ENCODE peak calls at places on chromosomes 3 and 15, in eight cellular contexts. K is IMR-90, P is SK-N-SH, N is PC-3, C is vagina, F is right lobe of liver, I is neural progenitor cell, L is heart right ventricle. B is an unnamed sample.

GRCh38 chr15:60355148-60355857 is 42.5 kb downstream of the ANXA2 start:
- DNase-seq in K (no peak), P (no peak), N (no peak), C (peak; percentile 67), F (no peak), I (no peak), L (no peak), B (no peak)

GRCh38 chr3:46901061-46901460 is 23.5 kb downstream of the PTH1R start:
- DNase-seq in K (no peak), P (peak; percentile 12), N (no peak), C (no peak), F (peak; percentile 28), I (no peak), L (no peak), B (no peak)

GRCh38 chr15:25624504-25625172 is 185.8 kb upstream of the UBE3A start:
- DNase-seq in K (no peak), P (no peak), N (no peak), C (no peak), F (no peak), I (no peak), L (peak; percentile 43), B (no peak)

GRCh38 chr15:66630801-66631351 is 65.1 kb upstream of the LCTL start:
- DNase-seq in K (no peak), P (peak; percentile 76), N (no peak), C (no peak), F (peak; percentile 56), I (no peak), L (no peak), B (peak; percentile 86)

GRCh38 chr3:14335774-14336413 is 66.5 kb upstream of the SLC6A6 start:
- DNase-seq in K (no peak), P (no peak), N (no peak), C (no peak), F (no peak), I (peak; percentile 48), L (no peak), B (no peak)

GRCh38 chr3:56361731-56362130 is 106.5 kb downstream of the ERC2 start:
- DNase-seq in K (no peak), P (no peak), N (no peak), C (no peak), F (no peak), I (no peak), L (no peak), B (no peak)

GRCh38 chr3:38119248-38119544 is 17.7 kb downstream of the ACAA1 start:
- DNase-seq in K (no peak), P (no peak), N (no peak), C (no peak), F (no peak), I (no peak), L (no peak), B (no peak)

GRCh38 chr3:89571707-89572106 is 464.3 kb downstream of the EPHA3 start:
- DNase-seq in K (no peak), P (no peak), N (no peak), C (no peak), F (no peak), I (no peak), L (peak; percentile 28), B (no peak)

GRCh38 chr3:59245879-59246501 is 196.2 kb upstream of the CFAP20DC start:
- DNase-seq in K (peak; percentile 91), P (no peak), N (peak; percentile 82), C (no peak), F (no peak), I (peak; percentile 9), L (no peak), B (peak; percentile 18)

GRCh38 chr3:155281892-155282291 is 11.6 kb downstream of the STRIT1 start:
- DNase-seq in K (peak; percentile 39), P (no peak), N (no peak), C (no peak), F (no peak), I (no peak), L (no peak), B (no peak)

GRCh38 chr3:159170436-159171003 is 368.7 kb downstream of the MFSD1 start:
- DNase-seq in K (peak; percentile 2), P (no peak), N (peak; percentile 59), C (no peak), F (no peak), I (no peak), L (no peak), B (no peak)

GRCh38 chr3:57852896-57853295 is 96.8 kb downstream of the SLMAP start:
- DNase-seq in K (peak; percentile 55), P (peak; percentile 8), N (peak; percentile 54), C (no peak), F (no peak), I (no peak), L (no peak), B (no peak)

GRCh38 chr3:195255571-195256501 is 15.1 kb downstream of the XXYLT1 start:
- DNase-seq in K (no peak), P (no peak), N (no peak), C (peak; percentile 83), F (no peak), I (no peak), L (no peak), B (no peak)

GRCh38 chr3:46228259-46229222 is 13.7 kb upstream of the CCR3 start:
- DNase-seq in K (peak; percentile 44), P (no peak), N (peak; percentile 87), C (no peak), F (no peak), I (no peak), L (no peak), B (no peak)

GRCh38 chr3:30112904-30113484 is 493.4 kb upstream of the TGFBR2 start:
- DNase-seq in K (peak; percentile 59), P (no peak), N (peak; percentile 85), C (no peak), F (no peak), I (peak; percentile 54), L (no peak), B (no peak)

GRCh38 chr15:55588070-55588817 is at the start of gene PYGO1:
- DNase-seq in K (peak; percentile 62), P (peak; percentile 87), N (peak; percentile 22), C (no peak), F (no peak), I (peak; percentile 90), L (peak; percentile 57), B (peak; percentile 82)

GRCh38 chr15:52243697-52244555 is 51.7 kb downstream of the MYO5C start:
- DNase-seq in K (no peak), P (no peak), N (no peak), C (no peak), F (no peak), I (no peak), L (no peak), B (no peak)

GRCh38 chr3:141233457-141234161 is 2.0 kb downstream of the PXYLP1 start:
- DNase-seq in K (no peak), P (no peak), N (no peak), C (peak; percentile 75), F (no peak), I (no peak), L (no peak), B (peak; percentile 62)

GRCh38 chr3:67325231-67325630 is 327.1 kb downstream of the KBTBD8 start:
- DNase-seq in K (no peak), P (no peak), N (no peak), C (no peak), F (no peak), I (no peak), L (no peak), B (no peak)

GRCh38 chr15:91882858-91883586 is 29.5 kb downstream of the SLCO3A1 start:
- DNase-seq in K (peak; percentile 60), P (no peak), N (no peak), C (peak; percentile 29), F (no peak), I (no peak), L (peak; percentile 37), B (no peak)

GRCh38 chr15:31932581-31932980 is 97.7 kb upstream of the CHRNA7 start:
- DNase-seq in K (no peak), P (no peak), N (no peak), C (no peak), F (no peak), I (no peak), L (no peak), B (no peak)

GRCh38 chr3:101377796-101378195 is 57.4 kb upstream of the IMPG2 start:
- DNase-seq in K (peak; percentile 6), P (no peak), N (no peak), C (no peak), F (no peak), I (no peak), L (no peak), B (no peak)

GRCh38 chr3:71991681-71992080 is 206.7 kb upstream of the PROK2 start:
- DNase-seq in K (no peak), P (no peak), N (no peak), C (no peak), F (no peak), I (no peak), L (no peak), B (no peak)
- TF ChIP-seq CTCF in K (no peak), P (no peak), N (no peak), C (no peak), F (no peak), I (no peak), L (no peak), B (no peak)

DNA sequence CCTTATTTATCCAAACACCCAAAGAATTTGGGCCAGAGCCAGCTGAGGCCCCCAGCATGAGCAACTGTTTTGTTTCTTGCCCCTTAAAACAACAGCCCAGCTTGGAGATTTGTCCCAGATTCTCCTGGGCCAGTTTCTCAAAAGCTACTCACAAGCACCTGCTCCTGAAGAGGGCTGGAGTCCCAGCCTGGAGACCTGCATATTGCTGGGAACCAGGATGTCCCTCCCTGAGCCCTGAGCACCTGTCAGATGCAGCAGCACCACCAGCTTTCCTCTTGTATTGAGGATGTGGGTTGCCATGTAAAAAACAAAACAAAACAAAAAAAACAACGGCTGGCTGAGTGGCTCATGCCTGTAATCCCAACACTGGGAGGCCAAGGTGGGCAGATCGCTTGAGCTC is 7.0 kb upstream of the RFT1 start:
- DNase-seq in K (no peak), P (no peak), N (no peak), C (no peak), F (no peak), I (no peak), L (no peak), B (no peak)
- H3K4me1 ChIP-seq in K (peaks cover 15% of the 10 kb centered on the region), P (no peaks in the 10 kb centered on the region), N (peaks cover 18% of the 10 kb centered on the region), C (no peaks in the 10 kb centered on the region), F (peaks cover 9% of the 10 kb centered on the region), I (no peaks in the 10 kb centered on the region), L (peaks cover 21% of the 10 kb centered on the region), B (no peaks in the 10 kb centered on the region)

DNA sequence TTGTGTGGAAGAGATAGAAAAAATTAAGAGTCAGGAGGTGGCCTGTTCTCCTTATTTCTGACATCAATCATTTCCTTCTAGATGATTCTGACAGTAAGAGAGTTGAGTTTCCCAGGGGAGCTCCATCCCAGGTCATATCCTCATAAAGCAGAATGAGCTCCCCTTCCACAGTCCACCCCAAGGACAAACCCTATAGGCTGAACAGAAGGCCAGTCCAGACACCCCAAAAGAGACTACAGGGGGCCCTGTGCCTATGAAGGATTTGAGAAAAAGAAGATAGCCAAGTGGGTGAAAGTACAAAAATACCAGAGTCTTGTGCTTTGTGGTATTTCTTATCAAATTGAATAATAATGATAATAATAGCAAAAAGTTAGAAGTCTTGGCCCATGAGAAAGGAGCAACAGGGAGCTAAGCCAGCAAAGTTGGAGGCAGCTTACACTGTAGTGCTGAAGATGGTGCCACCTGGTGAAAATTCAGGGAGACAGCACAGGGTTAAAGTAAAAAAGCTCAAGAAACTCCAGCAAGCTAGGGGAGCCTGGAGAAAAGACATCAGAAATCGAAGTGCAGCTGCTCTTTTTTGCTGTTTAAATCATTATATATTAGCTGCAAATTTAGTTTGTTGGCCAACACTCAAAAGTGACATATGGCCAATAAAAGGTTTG is 35.9 kb upstream of the SLC24A5 start:
- DNase-seq in K (peak; percentile 50), P (peak; percentile 26), N (peak; percentile 37), C (no peak), F (no peak), I (peak; percentile 68), L (no peak), B (peak; percentile 38)
- TF ChIP-seq CTCF in K (peak; percentile 51), P (peak; percentile 47), N (peak; percentile 60), C (peak; percentile 9), F (no peak), I (peak; percentile 71), L (peak; percentile 36), B (peak; percentile 82)

GRCh38 chr3:177281292-177281942 is 84.1 kb upstream of the TBL1XR1 start:
- DNase-seq in K (no peak), P (no peak), N (no peak), C (no peak), F (no peak), I (no peak), L (no peak), B (no peak)
- H3K4me1 ChIP-seq in K (peaks cover 5% of the 10 kb centered on the region), P (peaks cover 4% of the 10 kb centered on the region), N (peaks cover 20% of the 10 kb centered on the region), C (peaks cover 10% of the 10 kb centered on the region), F (no peaks in the 10 kb centered on the region), I (peaks cover 18% of the 10 kb centered on the region), L (peaks cover 21% of the 10 kb centered on the region), B (no peaks in the 10 kb centered on the region)

B was measured in BE2C.